ENCODE peak calls at places on chromosome 3, in eight cellular contexts. G, T, Z, Y, P, N, X and Q are unnamed samples. For H3K27me3, the result is how much of the 10 kb centered on the place peaks cover.

GRCh38 chr3:136464502-136464901 is 214.4 kb downstream of the PCCB start:
- DNase-seq in G (no peak), T (no peak), Z (no peak), Y (no peak), P (no peak), N (no peak), X (no peak), Q (no peak)

GRCh38 chr3:165439765-165440164 is 243.6 kb upstream of the SLITRK3 start:
- DNase-seq in G (no peak), T (no peak), Z (no peak), Y (no peak), P (no peak), N (peak), X (no peak), Q (no peak)

GRCh38 chr3:3189961-3190360 is 10.5 kb upstream of the CRBN start:
- DNase-seq in G (no peak), T (no peak), Z (no peak), Y (no peak), P (no peak), N (peak), X (no peak), Q (peak)

GRCh38 chr3:72095521-72095920 is 310.6 kb upstream of the PROK2 start:
- DNase-seq in G (no peak), T (no peak), Z (no peak), Y (no peak), P (no peak), N (no peak), X (no peak), Q (no peak)

GRCh38 chr3:66076861-66077495 is 38.3 kb upstream of the MAGI1 start:
- DNase-seq in G (no peak), T (no peak), Z (no peak), Y (no peak), P (no peak), N (no peak), X (no peak), Q (peak)

GRCh38 chr3:134372405-134373277 is 1.6 kb downstream of the AMOTL2 start:
- DNase-seq in G (no peak), T (no peak), Z (peak), Y (no peak), P (no peak), N (no peak), X (no peak), Q (no peak)

GRCh38 chr3:32945136-32945535 is 6.3 kb upstream of the CCR4 start:
- DNase-seq in G (no peak), T (peak), Z (no peak), Y (no peak), P (no peak), N (no peak), X (no peak), Q (no peak)

GRCh38 chr3:99479768-99480167 is 158.6 kb upstream of the COL8A1 start:
- DNase-seq in G (no peak), T (no peak), Z (no peak), Y (no peak), P (no peak), N (no peak), X (no peak), Q (no peak)

GRCh38 chr3:122931636-122932035 is 95.9 kb downstream of the SEMA5B start:
- DNase-seq in G (no peak), T (no peak), Z (no peak), Y (no peak), P (no peak), N (no peak), X (no peak), Q (no peak)

DNA sequence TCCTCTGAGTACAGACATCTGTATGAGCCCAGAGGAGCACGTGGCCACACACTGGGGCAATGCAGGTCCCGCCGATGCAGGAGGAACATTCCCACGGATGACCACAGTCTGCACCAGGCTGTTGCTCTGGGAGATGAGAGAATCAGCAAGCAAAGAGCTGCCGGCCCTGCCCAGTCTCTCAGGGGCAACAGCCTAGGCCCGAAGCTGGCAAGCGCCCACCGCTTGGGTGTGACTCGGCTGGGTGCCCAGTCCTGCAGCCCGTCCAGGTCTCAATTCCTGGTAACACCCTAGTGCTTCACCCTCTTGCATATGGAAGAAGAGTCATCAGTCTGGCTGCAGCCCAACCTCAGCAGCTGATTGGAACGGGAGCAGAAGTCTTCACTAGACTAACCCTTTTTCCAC is 153.7 kb upstream of the HES1 start:
- DNase-seq in G (peak), T (no peak), Z (peak), Y (peak), P (peak), N (no peak), X (peak), Q (no peak)
- H3K27me3 ChIP-seq in G (under half), T (under half), Z (under half), Y (under half), P (half or more), N (under half), X (under half), Q (under half)

GRCh38 chr3:126737527-126737926 is 33.5 kb downstream of the CHCHD6 start:
- DNase-seq in G (no peak), T (peak), Z (no peak), Y (no peak), P (no peak), N (no peak), X (no peak), Q (no peak)
- H3K27ac ChIP-seq in G (no peak), T (no peak), Z (no peak), Y (no peak), P (no peak), N (no peak), X (no peak), Q (no peak)

DNA sequence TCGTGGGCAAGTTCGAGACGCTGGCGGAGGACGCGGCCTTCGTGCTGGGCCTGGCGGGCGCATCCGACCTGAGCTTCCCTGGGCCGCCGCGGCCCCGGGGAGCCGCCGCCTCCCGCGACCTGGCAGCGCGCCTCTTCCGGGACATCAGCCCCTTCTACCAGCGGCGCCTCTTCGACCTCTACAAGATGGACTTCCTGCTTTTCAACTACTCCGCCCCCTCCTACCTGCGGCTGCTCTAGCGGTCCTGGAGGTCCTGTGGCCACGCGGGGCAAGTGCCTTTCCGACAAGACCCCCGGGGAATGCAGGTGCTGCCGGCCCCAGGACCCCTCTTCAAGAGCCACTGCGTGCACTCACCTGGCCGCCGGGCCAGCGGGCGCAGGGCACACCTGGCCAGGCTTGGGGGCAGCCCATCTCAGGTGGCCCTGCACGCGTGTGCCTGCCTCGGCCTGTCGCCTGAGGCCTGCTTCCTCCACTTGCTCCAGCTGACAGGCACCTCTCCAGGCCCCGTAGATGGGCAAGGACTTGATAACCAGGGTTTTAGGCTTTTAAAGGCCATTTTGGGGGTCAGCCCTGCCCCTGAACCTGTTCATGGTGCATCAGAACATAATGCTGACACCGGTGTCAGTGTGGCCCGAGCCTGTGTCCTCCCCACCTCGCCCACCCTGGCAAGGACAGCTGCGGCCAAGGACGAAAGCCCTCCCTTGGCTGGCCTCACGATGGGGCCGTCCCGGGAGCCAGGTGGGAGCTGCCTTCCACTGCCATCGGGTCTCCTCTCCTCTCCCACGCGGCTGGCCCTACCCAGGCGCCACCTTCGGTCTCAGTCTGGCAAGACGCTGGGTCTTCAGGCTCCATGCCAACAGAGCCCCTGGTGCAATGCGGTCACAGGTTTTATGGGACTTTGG is 16.1 kb downstream of the C3orf22 start:
- DNase-seq in G (no peak), T (no peak), Z (no peak), Y (no peak), P (no peak), N (no peak), X (no peak), Q (peak)
- H3K27me3 ChIP-seq in G (under half), T (under half), Z (under half), Y (under half), P (under half), N (under half), X (under half), Q (under half)

GRCh38 chr3:4674216-4674615 is 181.1 kb downstream of the ITPR1 start:
- DNase-seq in G (no peak), T (no peak), Z (no peak), Y (no peak), P (no peak), N (no peak), X (no peak), Q (no peak)
- H3K27ac ChIP-seq in G (no peak), T (no peak), Z (no peak), Y (no peak), P (no peak), N (no peak), X (peak), Q (peak)